ENCODE peak calls at places on chromosomes 1 and 21, in four cellular contexts. One of them, this sample, is unnamed.

GRCh38 chr1:172976222-172977041 is 74.3 kb downstream of the TNFSF18 start:
- DNase-seq in upper lobe of right lung: no peak
- DNase-seq in astrocyte: peak; percentile 98
- DNase-seq in NT2/D1: no peak
- DNase-seq in this sample: peak; percentile 88

GRCh38 chr1:99177465-99177864 is 86.8 kb upstream of the PLPPR4 start:
- DNase-seq in NT2/D1: no peak
- DNase-seq in astrocyte: no peak
- DNase-seq in upper lobe of right lung: no peak
- DNase-seq in this sample: no peak

GRCh38 chr1:175871647-175872046 is 128.3 kb upstream of the TNR start:
- DNase-seq in upper lobe of right lung: no peak
- DNase-seq in astrocyte: no peak
- DNase-seq in NT2/D1: no peak
- DNase-seq in this sample: no peak

GRCh38 chr1:27539901-27540861 is 50.2 kb upstream of the WASF2 start:
- DNase-seq in upper lobe of right lung: no peak
- DNase-seq in NT2/D1: no peak
- DNase-seq in astrocyte: no peak
- DNase-seq in this sample: peak; percentile 92

GRCh38 chr1:221994274-221994698 is 252.4 kb upstream of the DUSP10 start:
- DNase-seq in upper lobe of right lung: no peak
- DNase-seq in astrocyte: peak; percentile 72
- DNase-seq in NT2/D1: no peak
- DNase-seq in this sample: no peak

GRCh38 chr1:222557148-222557547 is 9.2 kb upstream of the HHIPL2 start:
- DNase-seq in astrocyte: no peak
- DNase-seq in NT2/D1: no peak
- DNase-seq in upper lobe of right lung: no peak
- DNase-seq in this sample: no peak

GRCh38 chr1:214588963-214589597 is 13.9 kb upstream of the CENPF start:
- DNase-seq in astrocyte: peak; percentile 56
- DNase-seq in NT2/D1: no peak
- DNase-seq in upper lobe of right lung: no peak
- DNase-seq in this sample: no peak

GRCh38 chr1:26828352-26829093 is 2.0 kb downstream of the ZDHHC18 start:
- DNase-seq in upper lobe of right lung: peak; percentile 74
- DNase-seq in NT2/D1: no peak
- DNase-seq in astrocyte: no peak
- DNase-seq in this sample: no peak

GRCh38 chr1:1116701-1117468 is 996 bp upstream of the C1orf159 start:
- DNase-seq in NT2/D1: no peak
- DNase-seq in upper lobe of right lung: peak; percentile 57
- DNase-seq in astrocyte: no peak
- DNase-seq in this sample: peak; percentile 17

GRCh38 chr1:46556822-46557221 is 5.4 kb upstream of the KNCN start:
- DNase-seq in upper lobe of right lung: peak; percentile 2
- DNase-seq in NT2/D1: no peak
- DNase-seq in astrocyte: peak; percentile 47
- DNase-seq in this sample: no peak

GRCh38 chr1:81695741-81696140 is 105.0 kb upstream of the ADGRL2 start:
- DNase-seq in astrocyte: peak; percentile 92
- DNase-seq in upper lobe of right lung: no peak
- DNase-seq in NT2/D1: no peak
- DNase-seq in this sample: peak; percentile 50

GRCh38 chr1:42941640-42942330 is 16.9 kb downstream of the SLC2A1 start:
- DNase-seq in upper lobe of right lung: peak; percentile 88
- DNase-seq in NT2/D1: no peak
- DNase-seq in astrocyte: peak; percentile 91
- DNase-seq in this sample: peak; percentile 97

GRCh38 chr1:12650001-12650421 is 6.1 kb downstream of the AADACL4 start:
- DNase-seq in upper lobe of right lung: no peak
- DNase-seq in astrocyte: peak; percentile 90
- DNase-seq in NT2/D1: no peak
- DNase-seq in this sample: no peak

GRCh38 chr1:230281531-230281930 is 144.6 kb downstream of the PGBD5 start:
- DNase-seq in astrocyte: no peak
- DNase-seq in upper lobe of right lung: peak; percentile 59
- DNase-seq in NT2/D1: no peak
- DNase-seq in this sample: no peak

GRCh38 chr1:223056802-223057201 is 86.2 kb downstream of the TLR5 start:
- DNase-seq in upper lobe of right lung: no peak
- DNase-seq in NT2/D1: no peak
- DNase-seq in astrocyte: no peak
- DNase-seq in this sample: no peak

GRCh38 chr1:183270541-183271141 is 84.6 kb downstream of the LAMC2 start:
- DNase-seq in NT2/D1: no peak
- DNase-seq in astrocyte: peak; percentile 90
- DNase-seq in upper lobe of right lung: no peak
- DNase-seq in this sample: peak; percentile 81

GRCh38 chr1:161082996-161083742 is 6.2 kb downstream of the NECTIN4 start:
- DNase-seq in NT2/D1: no peak
- DNase-seq in astrocyte: peak; percentile 89
- DNase-seq in upper lobe of right lung: peak; percentile 97
- DNase-seq in this sample: peak; percentile 94

GRCh38 chr21:33121715-33122475 is 52.0 kb downstream of the OLIG1 start:
- DNase-seq in upper lobe of right lung: no peak
- DNase-seq in NT2/D1: no peak
- DNase-seq in astrocyte: peak; percentile 19
- DNase-seq in this sample: no peak

GRCh38 chr1:212035123-212035834 is at the start of the genes DTL and INTS7:
- DNase-seq in astrocyte: peak; percentile 94
- DNase-seq in upper lobe of right lung: peak; percentile 99
- DNase-seq in NT2/D1: peak; percentile 100
- DNase-seq in this sample: peak; percentile 100

GRCh38 chr1:53154859-53155438 is 12.5 kb upstream of the SLC1A7 start:
- DNase-seq in NT2/D1: no peak
- DNase-seq in astrocyte: no peak
- DNase-seq in upper lobe of right lung: no peak
- DNase-seq in this sample: no peak

GRCh38 chr1:36155560-36156328 is at the start of gene MAP7D1:
- DNase-seq in NT2/D1: peak; percentile 72
- DNase-seq in astrocyte: peak; percentile 63
- DNase-seq in upper lobe of right lung: peak; percentile 95
- DNase-seq in this sample: peak; percentile 88

GRCh38 chr1:47809301-47810084 is 187.7 kb downstream of the TRABD2B start:
- DNase-seq in upper lobe of right lung: no peak
- DNase-seq in astrocyte: no peak
- DNase-seq in NT2/D1: no peak
- DNase-seq in this sample: peak; percentile 99

GRCh38 chr1:66768935-66769334 is 16.7 kb downstream of the DYNLT5 start:
- DNase-seq in upper lobe of right lung: no peak
- DNase-seq in astrocyte: no peak
- DNase-seq in NT2/D1: no peak
- DNase-seq in this sample: no peak

GRCh38 chr21:16239659-16240265 is 510.0 kb downstream of the USP25 start:
- DNase-seq in NT2/D1: no peak
- DNase-seq in upper lobe of right lung: no peak
- DNase-seq in astrocyte: no peak
- DNase-seq in this sample: no peak

GRCh38 chr1:182910143-182910542 is 42.8 kb downstream of the SHCBP1L start:
- DNase-seq in upper lobe of right lung: no peak
- DNase-seq in astrocyte: no peak
- DNase-seq in NT2/D1: no peak
- DNase-seq in this sample: no peak

GRCh38 chr1:226990133-226990716 is 50.1 kb downstream of the COQ8A start:
- DNase-seq in upper lobe of right lung: no peak
- DNase-seq in astrocyte: no peak
- DNase-seq in NT2/D1: no peak
- DNase-seq in this sample: no peak

GRCh38 chr1:43858324-43858723 is 75.3 kb upstream of the ARTN start:
- DNase-seq in astrocyte: peak; percentile 100
- DNase-seq in upper lobe of right lung: peak; percentile 77
- DNase-seq in NT2/D1: peak; percentile 67
- DNase-seq in this sample: peak; percentile 95

GRCh38 chr1:212203611-212204010 is 81.6 kb upstream of the PPP2R5A start:
- DNase-seq in upper lobe of right lung: no peak
- DNase-seq in NT2/D1: no peak
- DNase-seq in astrocyte: no peak
- DNase-seq in this sample: no peak

GRCh38 chr1:16251381-16251780 is 14.4 kb upstream of the CPLANE2 start:
- DNase-seq in upper lobe of right lung: peak; percentile 20
- DNase-seq in astrocyte: no peak
- DNase-seq in NT2/D1: no peak
- DNase-seq in this sample: no peak

GRCh38 chr1:207823880-207824566 is 72.2 kb downstream of the CD46 start:
- DNase-seq in NT2/D1: peak; percentile 55
- DNase-seq in upper lobe of right lung: peak; percentile 88
- DNase-seq in astrocyte: peak; percentile 97
- DNase-seq in this sample: peak; percentile 79

GRCh38 chr1:202168861-202169260 is 8.5 kb upstream of the PTPN7 start:
- DNase-seq in astrocyte: no peak
- DNase-seq in upper lobe of right lung: peak; percentile 53
- DNase-seq in NT2/D1: no peak
- DNase-seq in this sample: no peak

GRCh38 chr1:4736254-4736653 is 81.8 kb downstream of the AJAP1 start:
- DNase-seq in upper lobe of right lung: no peak
- DNase-seq in NT2/D1: no peak
- DNase-seq in astrocyte: no peak
- DNase-seq in this sample: no peak

GRCh38 chr1:100536031-100536430 is 1.9 kb upstream of the GPR88 start:
- DNase-seq in upper lobe of right lung: no peak
- DNase-seq in astrocyte: no peak
- DNase-seq in NT2/D1: no peak
- DNase-seq in this sample: no peak

GRCh38 chr1:89429062-89429461 is 65.2 kb downstream of the GBP6 start:
- DNase-seq in upper lobe of right lung: no peak
- DNase-seq in NT2/D1: no peak
- DNase-seq in astrocyte: no peak
- DNase-seq in this sample: no peak

GRCh38 chr21:23292292-23292691 is 2294.1 kb downstream of the NCAM2 start:
- DNase-seq in NT2/D1: no peak
- DNase-seq in upper lobe of right lung: no peak
- DNase-seq in astrocyte: no peak
- DNase-seq in this sample: no peak

GRCh38 chr1:198623920-198624647 is 14.8 kb upstream of the PTPRC start:
- DNase-seq in astrocyte: peak; percentile 81
- DNase-seq in NT2/D1: no peak
- DNase-seq in upper lobe of right lung: no peak
- DNase-seq in this sample: peak; percentile 42

DNA sequence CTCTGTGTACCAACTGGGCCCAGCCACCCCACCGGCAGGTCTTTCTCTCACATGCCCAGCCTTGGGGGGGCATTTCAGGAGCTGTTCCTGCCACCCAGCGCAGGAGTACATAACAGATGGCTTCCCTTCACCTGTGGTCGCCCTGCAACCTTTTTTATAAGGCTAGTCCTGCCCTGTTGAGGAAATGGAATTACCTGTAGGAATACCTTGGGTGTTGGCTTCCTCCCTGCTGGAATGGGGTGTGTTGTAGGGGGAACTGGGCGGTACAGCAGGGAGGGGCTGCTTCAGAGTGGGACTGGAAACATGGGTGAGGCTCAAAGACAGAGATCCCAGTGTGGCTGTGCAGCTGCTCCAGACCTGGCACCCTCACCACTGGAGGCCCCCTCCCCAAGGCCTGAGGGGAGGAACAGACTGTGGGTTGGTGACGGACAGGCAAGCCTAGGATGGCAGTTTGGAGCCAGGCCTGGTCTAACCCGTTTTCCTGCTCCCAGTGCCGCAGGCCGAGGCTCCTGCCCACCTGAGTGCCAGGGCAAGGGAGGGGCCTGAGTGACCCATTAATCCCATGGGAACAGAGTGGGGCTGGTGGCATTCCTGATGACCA is 4.4 kb downstream of the EFNA3 start:
- DNase-seq in astrocyte: no peak
- DNase-seq in upper lobe of right lung: no peak
- DNase-seq in NT2/D1: no peak
- DNase-seq in this sample: no peak
- H3K27me3 ChIP-seq in astrocyte: peaks cover 43% of the 10 kb centered on the region
- H3K27me3 ChIP-seq in upper lobe of right lung: peaks cover 55% of the 10 kb centered on the region
- H3K27me3 ChIP-seq in NT2/D1: peaks cover 63% of the 10 kb centered on the region
- H3K27me3 ChIP-seq in this sample: peaks cover 43% of the 10 kb centered on the region

GRCh38 chr1:152228831-152229230 is 4.8 kb upstream of the HRNR start:
- DNase-seq in astrocyte: no peak
- DNase-seq in upper lobe of right lung: no peak
- DNase-seq in NT2/D1: no peak
- DNase-seq in this sample: no peak

GRCh38 chr1:152220166-152221163 is 3.5 kb downstream of the HRNR start:
- DNase-seq in NT2/D1: no peak
- DNase-seq in astrocyte: no peak
- DNase-seq in upper lobe of right lung: peak; percentile 55
- DNase-seq in this sample: no peak

GRCh38 chr1:152227310-152227928 is 3.4 kb upstream of the HRNR start:
- DNase-seq in NT2/D1: no peak
- DNase-seq in upper lobe of right lung: no peak
- DNase-seq in astrocyte: no peak
- DNase-seq in this sample: no peak

GRCh38 chr1:152225678-152226077 is 1.7 kb upstream of the HRNR start:
- DNase-seq in astrocyte: no peak
- DNase-seq in NT2/D1: no peak
- DNase-seq in upper lobe of right lung: no peak
- DNase-seq in this sample: no peak

DNA sequence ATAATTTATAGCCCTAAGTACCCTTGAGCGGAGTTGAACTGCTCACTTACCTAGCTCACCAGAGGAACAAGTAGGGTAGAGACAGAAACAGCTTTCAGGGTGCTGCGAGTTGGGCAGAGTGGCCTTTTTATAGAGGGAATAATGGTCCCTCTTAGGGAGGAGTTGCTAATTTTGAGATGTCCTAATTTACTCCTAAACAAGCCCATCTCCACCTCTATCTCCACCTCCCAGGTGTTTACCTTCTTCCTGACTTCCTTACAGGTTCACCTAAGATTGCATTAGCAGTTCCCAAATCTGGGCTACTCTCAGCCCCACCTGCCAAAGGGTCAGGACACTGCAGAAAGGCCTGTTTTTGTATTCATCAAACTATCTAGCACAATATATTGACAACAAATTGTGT is at the start of gene HRNR:
- DNase-seq in astrocyte: no peak
- DNase-seq in upper lobe of right lung: no peak
- DNase-seq in NT2/D1: no peak
- DNase-seq in this sample: no peak
- H3K9me3 ChIP-seq in astrocyte: no peaks in the 10 kb centered on the region
- H3K9me3 ChIP-seq in upper lobe of right lung: no peaks in the 10 kb centered on the region
- H3K9me3 ChIP-seq in NT2/D1: peaks cover 2% of the 10 kb centered on the region
- H3K9me3 ChIP-seq in this sample: no peaks in the 10 kb centered on the region

GRCh38 chr21:39386194-39386593 is 37.3 kb upstream of the HMGN1 start:
- DNase-seq in NT2/D1: no peak
- DNase-seq in upper lobe of right lung: peak; percentile 73
- DNase-seq in astrocyte: no peak
- DNase-seq in this sample: peak; percentile 83
- H3K4me3 ChIP-seq in NT2/D1: no peak overlapping the region
- H3K4me3 ChIP-seq in upper lobe of right lung: peak overlapping the region; percentile 46
- H3K4me3 ChIP-seq in astrocyte: peak overlapping the region; percentile 54
- H3K4me3 ChIP-seq in this sample: peak overlapping the region; percentile 35

GRCh38 chr1:151800830-151801229 is 4.4 kb downstream of the LINGO4 start:
- DNase-seq in NT2/D1: no peak
- DNase-seq in upper lobe of right lung: no peak
- DNase-seq in astrocyte: no peak
- DNase-seq in this sample: no peak
- H3K27me3 ChIP-seq in NT2/D1: no peaks in the 10 kb centered on the region
- H3K27me3 ChIP-seq in upper lobe of right lung: peaks cover 6% of the 10 kb centered on the region
- H3K27me3 ChIP-seq in astrocyte: peaks cover 78% of the 10 kb centered on the region
- H3K27me3 ChIP-seq in this sample: peaks cover 19% of the 10 kb centered on the region